ENCODE peak calls at places on chromosomes 6 and 20, in five cellular contexts. K is neural progenitor cell, D is right lobe of liver, E is tibial nerve, X is IMR-90. Y is an unnamed sample. For H3K4me1, the result is how much of the 10 kb centered on the place peaks cover.

GRCh38 chr20:47785900-47786762 is 850 bp upstream of the SULF2 start:
- DNase-seq in K (peak), D (peak), E (peak), X (peak), Y (no peak)

GRCh38 chr6:13229205-13230085 is 98.9 kb downstream of the TBC1D7 start:
- DNase-seq in K (peak), D (no peak), E (no peak), X (no peak), Y (no peak)

GRCh38 chr20:33064572-33065287 is 11.0 kb downstream of the BPIFB3 start:
- DNase-seq in K (no peak), D (no peak), E (no peak), X (no peak), Y (no peak)

GRCh38 chr6:97501875-97502274 is 218.9 kb upstream of the MMS22L start:
- DNase-seq in K (no peak), D (no peak), E (no peak), X (no peak), Y (no peak)

GRCh38 chr6:126170875-126171489 is 168.9 kb upstream of the CENPW start:
- DNase-seq in K (peak), D (no peak), E (no peak), X (peak), Y (no peak)

GRCh38 chr6:119077643-119078448 is 618 bp downstream of the FAM184A start:
- DNase-seq in K (peak), D (peak), E (no peak), X (no peak), Y (peak)

GRCh38 chr6:33018904-33019303 is 9.5 kb upstream of the HLA-DOA start:
- DNase-seq in K (no peak), D (peak), E (peak), X (peak), Y (no peak)

GRCh38 chr6:12832341-12832740 is 115.8 kb downstream of the PHACTR1 start:
- DNase-seq in K (no peak), D (no peak), E (no peak), X (no peak), Y (no peak)

GRCh38 chr6:17101422-17102257 is at the start of gene STMND1:
- DNase-seq in K (peak), D (peak), E (peak), X (peak), Y (no peak)

GRCh38 chr6:170290306-170291128 is at the start of gene DLL1:
- DNase-seq in K (peak), D (peak), E (no peak), X (peak), Y (no peak)

GRCh38 chr6:2853766-2854393 is 12.2 kb upstream of the SERPINB1 start:
- DNase-seq in K (peak), D (no peak), E (peak), X (peak), Y (no peak)

GRCh38 chr6:2852514-2852855 is 10.8 kb upstream of the SERPINB1 start:
- DNase-seq in K (no peak), D (no peak), E (no peak), X (no peak), Y (no peak)

GRCh38 chr6:2851727-2852513 is 10.3 kb upstream of the SERPINB1 start:
- DNase-seq in K (no peak), D (no peak), E (no peak), X (no peak), Y (no peak)

GRCh38 chr6:2854394-2854982 is 12.8 kb upstream of the SERPINB1 start:
- DNase-seq in K (no peak), D (no peak), E (no peak), X (peak), Y (no peak)

DNA sequence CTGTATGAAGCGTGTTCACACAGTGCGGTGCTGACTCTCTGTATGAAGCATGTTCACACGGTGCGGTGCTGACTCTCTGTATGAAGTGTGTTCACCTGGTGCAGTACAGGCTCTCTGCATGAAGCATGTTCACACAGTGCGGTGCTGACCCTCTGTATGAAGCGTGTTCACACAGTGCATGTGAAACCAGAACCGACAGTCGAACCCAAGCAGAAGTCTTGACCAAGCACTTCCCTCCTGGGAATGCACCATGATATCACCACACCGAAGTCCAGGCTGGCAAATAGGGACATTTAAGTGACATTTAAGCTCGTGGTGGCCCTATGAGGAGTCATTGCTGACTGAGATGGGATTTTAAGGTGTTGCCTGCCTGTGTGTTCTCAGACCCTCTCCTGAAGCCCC is 11.3 kb upstream of the SERPINB1 start:
- DNase-seq in K (no peak), D (no peak), E (no peak), X (no peak), Y (no peak)
- H3K4me1 ChIP-seq in K (under half), D (under half), E (under half), X (under half), Y (half or more)

GRCh38 chr6:109678240-109678639 is 12.8 kb downstream of the AK9 start:
- DNase-seq in K (no peak), D (no peak), E (no peak), X (no peak), Y (no peak)
- H3K4me3 ChIP-seq in K (peak), D (no peak), E (no peak), X (no peak), Y (no peak)

GRCh38 chr6:84867521-84867920 is 103.1 kb upstream of the TBX18 start:
- DNase-seq in K (no peak), D (no peak), E (no peak), X (no peak), Y (no peak)
- H3K27ac ChIP-seq in K (no peak), D (no peak), E (no peak), X (no peak), Y (no peak)

DNA sequence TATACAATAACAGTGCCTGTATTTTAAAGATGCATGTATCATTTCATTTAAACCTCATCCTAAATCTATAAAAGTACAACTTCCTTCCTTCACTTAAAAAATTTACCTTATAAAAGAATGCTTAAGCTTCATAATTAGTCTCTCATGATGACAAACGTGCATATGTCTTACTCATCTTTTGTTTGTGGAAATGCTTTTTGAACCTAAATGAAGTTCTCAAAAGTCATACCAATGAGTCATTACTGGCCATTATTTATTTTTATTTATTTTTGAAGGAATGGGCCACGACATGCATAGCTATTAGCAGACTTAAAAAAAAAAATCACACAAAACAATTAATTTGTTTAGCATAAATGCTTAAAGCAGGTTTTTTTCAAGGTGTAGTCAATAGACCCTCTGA is 3.7 kb downstream of the TFB1M start:
- DNase-seq in K (no peak), D (no peak), E (no peak), X (peak), Y (no peak)
- H3K4me1 ChIP-seq in K (under half), D (under half), E (under half), X (under half), Y (under half)

GRCh38 chr6:114955363-114955762 is 612.5 kb upstream of the HS3ST5 start:
- DNase-seq in K (no peak), D (no peak), E (no peak), X (no peak), Y (no peak)
- H3K4me3 ChIP-seq in K (no peak), D (no peak), E (no peak), X (no peak), Y (no peak)

GRCh38 chr6:20533746-20534294 is 437 bp upstream of the CDKAL1 start:
- DNase-seq in K (no peak), D (no peak), E (no peak), X (no peak), Y (no peak)
- H3K27ac ChIP-seq in K (no peak), D (peak), E (peak), X (peak), Y (peak)